ENCODE peak calls at places on chromosomes 16 and 17, in seven cellular contexts. M is prostate gland, C is neural progenitor cell, E is transverse colon, P is ascending aorta, V is GM23338, R is psoas muscle. L is an unnamed sample. For H3K36me3, the result is how much of the 10 kb centered on the place peaks cover.

GRCh38 chr17:37025847-37026533 is 77.2 kb downstream of the AATF start:
- DNase-seq in P (no peak), V (no peak), R (no peak), C (no peak), E (no peak), M (no peak), L (no peak)

GRCh38 chr17:752620-753219 is 656 bp upstream of the GEMIN4 start:
- DNase-seq in M (peak), C (peak), R (peak), E (peak), P (no peak), V (peak), L (peak)

GRCh38 chr17:35891273-35891672 is 11.1 kb upstream of the CCL5 start:
- DNase-seq in R (no peak), C (no peak), V (no peak), P (no peak), M (no peak), E (no peak), L (no peak)

GRCh38 chr17:50903604-50904521 is 37.7 kb upstream of the TOB1 start:
- DNase-seq in V (no peak), R (no peak), M (no peak), E (no peak), P (no peak), C (no peak), L (no peak)

GRCh38 chr16:63928421-63928820 is 1193.4 kb downstream of the CDH11 start:
- DNase-seq in V (no peak), C (no peak), E (no peak), M (no peak), R (no peak), P (no peak), L (no peak)

GRCh38 chr16:48353565-48354163 is 31.5 kb downstream of the SIAH1 start:
- DNase-seq in V (peak), C (peak), P (no peak), M (peak), R (no peak), E (peak), L (peak)

GRCh38 chr17:9860851-9861250 is 35.1 kb downstream of the GLP2R start:
- DNase-seq in P (no peak), M (no peak), C (no peak), E (no peak), V (no peak), R (no peak), L (no peak)

GRCh38 chr17:63998050-63998720 is at the start of gene PRR29:
- DNase-seq in C (peak), M (peak), R (peak), E (peak), P (no peak), V (peak), L (peak)

DNA sequence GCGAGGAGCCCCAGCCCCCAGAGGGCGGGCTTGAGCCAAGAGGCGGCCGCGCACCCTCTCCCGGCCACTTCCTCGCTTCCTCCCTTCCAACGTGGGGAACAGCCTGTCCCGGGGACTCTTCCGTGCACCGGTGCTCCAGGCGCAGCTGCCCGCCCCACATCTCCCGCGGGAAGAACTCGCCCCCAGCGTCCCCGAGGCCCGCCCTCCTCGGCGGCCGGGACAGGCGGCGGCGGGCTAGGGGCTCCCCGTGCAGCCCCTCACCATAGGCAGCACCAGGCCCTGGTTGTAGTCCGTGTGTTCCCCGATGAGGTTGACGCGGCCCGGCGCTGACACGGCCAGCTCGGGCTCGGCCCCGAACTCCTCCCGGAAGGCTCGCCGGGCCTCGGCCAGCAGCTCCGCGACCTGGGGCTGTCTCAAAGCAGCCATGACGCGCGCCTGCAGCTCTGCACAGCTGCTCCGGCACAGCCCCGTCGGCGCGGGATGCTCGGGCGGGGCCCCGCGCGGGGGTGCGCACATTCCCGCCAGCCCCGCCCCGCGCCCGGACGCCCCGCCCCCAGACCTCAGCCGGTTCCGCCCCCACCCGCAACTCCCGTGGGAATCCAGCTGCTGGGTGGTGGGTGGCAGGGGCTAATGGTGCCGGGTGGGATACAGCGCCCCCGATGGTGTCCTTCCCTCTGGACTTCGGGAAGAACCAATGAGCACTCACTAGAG is at the start of gene GALK1:
- DNase-seq in V (peak), R (peak), E (peak), M (peak), C (peak), P (no peak), L (peak)
- TF ChIP-seq CTCF in V (peak), R (peak), E (peak), M (peak), C (peak), P (peak), L (peak)

GRCh38 chr17:81455387-81455786 is 57.2 kb downstream of the ACTG1 start:
- DNase-seq in C (no peak), E (no peak), R (no peak), P (no peak), M (no peak), V (no peak), L (no peak)

GRCh38 chr17:81454473-81454872 is 58.1 kb downstream of the ACTG1 start:
- DNase-seq in E (no peak), V (no peak), M (no peak), P (no peak), C (no peak), R (no peak), L (no peak)

GRCh38 chr17:81456798-81457197 is 55.8 kb downstream of the ACTG1 start:
- DNase-seq in R (no peak), M (no peak), E (no peak), C (no peak), V (no peak), P (no peak), L (no peak)

GRCh38 chr17:81457396-81457795 is 55.2 kb downstream of the ACTG1 start:
- DNase-seq in P (no peak), C (no peak), E (no peak), M (no peak), V (no peak), R (no peak), L (no peak)

DNA sequence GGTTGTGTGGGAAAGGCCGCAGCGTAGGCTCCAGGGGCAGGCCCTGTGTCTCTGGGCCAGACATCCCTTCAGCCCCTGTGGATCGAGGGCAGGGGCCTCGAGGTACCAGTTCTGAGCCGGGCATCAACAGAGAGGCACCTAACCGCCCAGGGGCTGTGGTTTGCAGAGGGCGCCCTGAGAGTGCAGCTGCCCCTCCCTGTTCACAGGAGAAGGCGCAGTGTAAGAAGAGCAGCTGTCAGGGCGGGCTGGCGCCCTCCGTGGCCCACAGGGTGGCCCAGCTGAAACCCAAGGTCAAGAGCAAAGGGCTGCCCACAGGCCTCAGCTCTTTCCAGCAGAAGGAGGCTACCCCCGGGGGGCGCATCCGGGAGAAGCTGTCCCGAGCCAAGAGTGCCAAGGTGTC is 56.5 kb downstream of the ACTG1 start:
- DNase-seq in P (no peak), V (no peak), R (no peak), C (no peak), M (no peak), E (no peak), L (no peak)
- H3K36me3 ChIP-seq in P (under half), V (under half), R (under half), C (under half), M (under half), E (under half), L (under half)

DNA sequence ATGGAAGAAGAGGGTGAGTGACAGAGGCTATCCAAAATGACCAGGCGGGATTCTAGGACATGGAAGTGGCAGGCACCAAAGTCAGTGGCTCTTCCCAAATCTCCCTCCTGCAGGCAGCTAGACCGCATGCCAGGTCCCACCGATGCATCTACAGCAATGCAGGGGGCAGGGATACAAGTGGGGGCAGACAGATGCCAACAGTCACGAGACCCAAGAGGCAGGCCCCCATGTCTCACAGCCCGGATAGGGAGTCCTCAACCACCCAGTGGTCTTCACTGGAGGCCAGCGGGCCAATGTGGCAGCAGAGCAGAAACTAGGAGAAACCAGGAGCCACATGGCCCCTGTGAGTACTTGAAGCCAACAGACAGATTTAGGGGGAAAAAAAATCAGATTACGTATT is 20.0 kb downstream of the NPLOC4 start:
- DNase-seq in V (no peak), R (no peak), C (no peak), P (no peak), M (no peak), E (no peak), L (no peak)
- H3K27ac ChIP-seq in V (no peak), R (no peak), C (no peak), P (no peak), M (no peak), E (no peak), L (no peak)

DNA sequence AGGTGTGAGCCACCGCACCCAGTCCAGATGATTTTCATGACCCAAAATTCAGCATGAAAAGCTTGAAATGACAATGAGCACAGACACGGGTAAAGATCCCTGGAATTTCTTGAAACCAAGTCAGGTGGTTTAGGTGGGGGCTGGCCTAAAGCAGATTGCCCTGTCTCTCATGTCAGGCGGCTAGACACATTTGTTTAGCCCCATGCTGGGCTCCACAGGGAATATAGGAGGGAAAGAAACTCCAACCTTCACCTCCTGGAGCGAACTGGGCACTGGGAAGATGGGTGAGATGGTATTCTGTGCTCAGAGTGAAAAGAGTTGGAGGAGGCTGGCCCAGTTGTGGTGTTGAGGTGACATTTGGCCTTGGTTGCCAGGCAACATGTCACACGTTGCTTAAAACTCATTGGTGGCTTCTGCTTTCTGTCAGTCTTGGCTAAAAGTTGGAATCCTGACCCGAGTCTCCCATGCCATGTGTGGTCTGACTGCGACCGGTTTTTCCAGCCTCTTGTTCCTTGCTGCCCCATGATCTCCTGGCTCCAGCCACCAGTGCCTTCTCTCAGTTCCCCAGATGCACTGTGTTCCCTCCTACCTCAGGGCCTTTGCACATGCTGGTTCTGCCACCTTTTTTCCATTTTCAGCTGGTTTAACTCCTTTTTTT is 113.7 kb downstream of the ABCC6 start:
- DNase-seq in M (no peak), V (no peak), P (no peak), R (no peak), E (no peak), C (no peak), L (no peak)
- TF ChIP-seq CTCF in M (no peak), V (no peak), P (no peak), R (no peak), E (no peak), C (no peak), L (no peak)

GRCh38 chr16:57462209-57462977 is at the start of gene POLR2C:
- DNase-seq in E (peak), C (peak), V (peak), M (peak), P (no peak), R (peak), L (peak)
- H3K36me3 ChIP-seq in E (under half), C (under half), V (under half), M (under half), P (under half), R (half or more), L (under half)

GRCh38 chr16:19153876-19154275 is 14.2 kb upstream of the SYT17 start:
- DNase-seq in R (no peak), E (no peak), C (no peak), M (no peak), P (no peak), V (peak), L (no peak)
- H3K27ac ChIP-seq in R (no peak), E (no peak), C (no peak), M (no peak), P (no peak), V (no peak), L (no peak)

GRCh38 chr17:48051706-48052486 is 3.7 kb downstream of the NFE2L1 start:
- DNase-seq in E (peak), P (no peak), C (peak), R (peak), V (peak), M (peak), L (no peak)
- TF ChIP-seq CTCF in E (no peak), P (no peak), C (no peak), R (no peak), V (no peak), M (peak), L (no peak)

DNA sequence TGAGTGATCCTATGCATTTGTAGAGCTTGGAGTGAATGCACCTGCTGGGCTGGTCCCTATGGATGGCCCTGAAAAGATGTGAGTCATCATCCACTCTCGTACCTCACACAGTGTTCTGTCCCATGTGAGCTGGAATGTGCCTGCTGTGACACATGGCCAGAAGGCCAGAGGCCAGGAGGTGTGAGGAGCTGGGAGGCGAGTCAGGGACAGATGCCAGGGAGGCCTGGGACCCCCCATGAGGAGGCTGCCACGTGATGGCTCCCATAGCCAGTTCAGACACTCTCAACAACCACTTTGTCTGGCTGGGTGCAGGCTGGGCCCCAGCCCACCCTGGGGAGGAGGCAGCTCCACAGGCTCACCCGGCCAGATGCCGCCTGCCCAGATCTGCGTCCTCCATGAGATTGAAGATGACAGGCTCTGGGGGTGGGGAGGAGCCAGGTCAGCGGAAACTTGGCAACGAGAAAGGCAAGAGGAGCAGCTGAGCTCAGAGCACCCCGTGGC is 168.8 kb downstream of the C16orf78 start:
- DNase-seq in R (peak), V (no peak), E (no peak), M (no peak), P (no peak), C (no peak), L (no peak)
- H3K36me3 ChIP-seq in R (under half), V (under half), E (under half), M (under half), P (under half), C (under half), L (under half)

L was measured in lung.